ENCODE peak calls at places on chromosome 5, in ten cellular contexts. B, C, G, V, A, Z, W, J, O and X are unnamed samples.

GRCh38 chr5:81631124-81631523 is 119.8 kb downstream of the SSBP2 start:
- DNase-seq in B (no peak), C (no peak), G (no peak), V (no peak), A (no peak), Z (no peak), W (no peak), J (no peak), O (no peak), X (peak)

GRCh38 chr5:145157841-145158240 is 677.3 kb downstream of the PRELID2 start:
- DNase-seq in B (no peak), C (no peak), G (no peak), V (no peak), A (peak), Z (no peak), W (no peak), J (no peak), O (no peak), X (no peak)

GRCh38 chr5:154444559-154445421 is 1.0 kb upstream of the SAP30L start:
- DNase-seq in B (no peak), C (peak), G (no peak), V (peak), A (no peak), Z (peak), W (no peak), J (no peak), O (no peak), X (peak)

GRCh38 chr5:16736158-16736994 is 119.6 kb upstream of the RETREG1 start:
- DNase-seq in B (peak), C (no peak), G (no peak), V (no peak), A (peak), Z (no peak), W (peak), J (no peak), O (peak), X (no peak)

GRCh38 chr5:113336975-113337374 is 97.8 kb downstream of the TSSK1B start:
- DNase-seq in B (no peak), C (no peak), G (no peak), V (peak), A (peak), Z (no peak), W (no peak), J (peak), O (peak), X (no peak)

GRCh38 chr5:68725905-68726683 is 367.7 kb upstream of the SLC30A5 start:
- DNase-seq in B (no peak), C (no peak), G (no peak), V (no peak), A (no peak), Z (no peak), W (no peak), J (no peak), O (no peak), X (no peak)

GRCh38 chr5:119274767-119275130 is 81.1 kb upstream of the TNFAIP8 start:
- DNase-seq in B (no peak), C (peak), G (no peak), V (no peak), A (peak), Z (no peak), W (no peak), J (no peak), O (peak), X (no peak)

GRCh38 chr5:135534609-135535419 is 950 bp downstream of the NEUROG1 start:
- DNase-seq in B (no peak), C (no peak), G (no peak), V (no peak), A (no peak), Z (no peak), W (no peak), J (no peak), O (no peak), X (no peak)

GRCh38 chr5:82147860-82148573 is 130.1 kb downstream of the RPS23 start:
- DNase-seq in B (no peak), C (no peak), G (no peak), V (no peak), A (peak), Z (no peak), W (no peak), J (no peak), O (no peak), X (no peak)

GRCh38 chr5:153476767-153477166 is 13.7 kb upstream of the GRIA1 start:
- DNase-seq in B (no peak), C (no peak), G (no peak), V (no peak), A (peak), Z (no peak), W (no peak), J (no peak), O (peak), X (no peak)

GRCh38 chr5:172638209-172638768 is 2.8 kb upstream of the NEURL1B start:
- DNase-seq in B (no peak), C (no peak), G (no peak), V (no peak), A (no peak), Z (no peak), W (no peak), J (no peak), O (no peak), X (no peak)

GRCh38 chr5:160165137-160166068 is 46.2 kb upstream of the PWWP2A start:
- DNase-seq in B (peak), C (no peak), G (peak), V (no peak), A (peak), Z (peak), W (peak), J (peak), O (peak), X (no peak)

GRCh38 chr5:135217669-135218485 is 181.2 kb downstream of the MACROH2A1 start:
- DNase-seq in B (no peak), C (no peak), G (no peak), V (peak), A (no peak), Z (no peak), W (peak), J (no peak), O (no peak), X (no peak)